ENCODE peak calls at places on chromosome 4, in ten cellular contexts. Q is heart left ventricle, B is OCI-LY7, M is IMR-90, U is breast epithelium, K is cardiac muscle cell, D is lung, O is left lung, J is uterus, L is neuronal stem cell. X is an unnamed sample.

GRCh38 chr4:122798101-122798500 is 28.5 kb upstream of the FGF2 start:
- DNase-seq in B (no peak), J (peak; percentile 52), M (peak; percentile 94), L (peak; percentile 11), K (peak; percentile 92), Q (peak; percentile 57), U (no peak), O (no peak), D (no peak), X (peak; percentile 23)

GRCh38 chr4:165096776-165097175 is 15.9 kb downstream of the TMEM192 start:
- DNase-seq in K (peak; percentile 49), B (peak; percentile 16), O (no peak), M (peak; percentile 44), D (no peak), Q (no peak), L (peak; percentile 11), U (no peak), J (no peak), X (no peak)

GRCh38 chr4:71296945-71297344 is 41.9 kb upstream of the SLC4A4 start:
- DNase-seq in B (no peak), M (no peak), K (peak; percentile 50), L (no peak), J (no peak), Q (no peak), U (no peak), O (no peak), D (no peak), X (no peak)

GRCh38 chr4:74367656-74368055 is 2.7 kb downstream of the EREG start:
- DNase-seq in B (no peak), J (no peak), M (no peak), L (no peak), U (no peak), Q (no peak), O (no peak), D (no peak), K (no peak), X (no peak)

GRCh38 chr4:176123710-176124407 is 58.2 kb downstream of the WDR17 start:
- DNase-seq in D (no peak), J (no peak), O (no peak), K (peak; percentile 20), L (peak; percentile 6), M (no peak), B (peak; percentile 25), U (no peak), Q (peak; percentile 25), X (no peak)

GRCh38 chr4:182201871-182202270 is 41.3 kb upstream of the TENM3 start:
- DNase-seq in K (no peak), M (peak; percentile 52), U (no peak), Q (no peak), D (no peak), B (no peak), J (no peak), O (no peak), L (no peak), X (no peak)

GRCh38 chr4:182533948-182534347 is 290.7 kb downstream of the TENM3 start:
- DNase-seq in O (no peak), Q (no peak), D (no peak), K (peak; percentile 6), U (no peak), B (no peak), M (peak; percentile 74), L (no peak), J (no peak), X (no peak)

GRCh38 chr4:44235897-44236296 is 212.7 kb downstream of the KCTD8 start:
- DNase-seq in Q (no peak), D (no peak), J (no peak), B (no peak), L (no peak), O (no peak), K (no peak), M (no peak), U (no peak), X (no peak)

GRCh38 chr4:109432676-109433075 is 939 bp upstream of the SEC24B start:
- DNase-seq in L (no peak), U (no peak), B (peak; percentile 11), Q (no peak), M (peak; percentile 77), O (no peak), D (no peak), J (no peak), K (peak; percentile 83), X (no peak)

GRCh38 chr4:150315175-150315574 is 236.9 kb downstream of the DCLK2 start:
- DNase-seq in Q (no peak), U (no peak), L (no peak), B (no peak), D (no peak), O (no peak), J (no peak), K (peak; percentile 39), M (no peak), X (no peak)

GRCh38 chr4:130025701-130026100 is 929.7 kb downstream of the C4orf33 start:
- DNase-seq in L (no peak), J (no peak), Q (no peak), B (no peak), D (no peak), K (no peak), M (no peak), O (no peak), U (no peak), X (no peak)

GRCh38 chr4:96483308-96484030 is 643.6 kb downstream of the PDHA2 start:
- DNase-seq in K (peak; percentile 1), U (no peak), L (no peak), Q (no peak), D (no peak), J (no peak), B (no peak), O (no peak), M (no peak), X (no peak)

GRCh38 chr4:158644341-158644740 is 27.3 kb downstream of the C4orf46 start:
- DNase-seq in Q (no peak), K (no peak), B (no peak), U (no peak), O (no peak), M (no peak), D (no peak), J (no peak), L (no peak), X (no peak)

GRCh38 chr4:37662861-37663390 is 23.2 kb downstream of the RELL1 start:
- DNase-seq in M (peak; percentile 13), J (no peak), O (no peak), Q (peak; percentile 55), U (no peak), L (no peak), D (no peak), K (no peak), B (no peak), X (no peak)

GRCh38 chr4:79141530-79141929 is 184.3 kb downstream of the NAA11 start:
- DNase-seq in B (no peak), O (peak; percentile 45), M (peak; percentile 1), J (no peak), D (no peak), K (peak; percentile 8), Q (no peak), L (peak; percentile 27), U (no peak), X (no peak)

GRCh38 chr4:169283114-169283509 is 12.4 kb upstream of the SH3RF1 start:
- DNase-seq in O (no peak), D (no peak), U (no peak), M (peak; percentile 92), Q (no peak), K (peak; percentile 82), B (no peak), J (no peak), L (no peak), X (no peak)

GRCh38 chr4:188767496-188767895 is 628.3 kb downstream of the TRIML1 start:
- DNase-seq in J (no peak), Q (no peak), O (no peak), L (no peak), B (no peak), M (peak; percentile 34), D (no peak), U (no peak), K (no peak), X (no peak)

GRCh38 chr4:110944501-110944900 is 321.6 kb upstream of the PITX2 start:
- DNase-seq in K (no peak), L (no peak), Q (no peak), J (no peak), M (peak; percentile 3), O (no peak), U (no peak), D (no peak), B (no peak), X (no peak)

DNA sequence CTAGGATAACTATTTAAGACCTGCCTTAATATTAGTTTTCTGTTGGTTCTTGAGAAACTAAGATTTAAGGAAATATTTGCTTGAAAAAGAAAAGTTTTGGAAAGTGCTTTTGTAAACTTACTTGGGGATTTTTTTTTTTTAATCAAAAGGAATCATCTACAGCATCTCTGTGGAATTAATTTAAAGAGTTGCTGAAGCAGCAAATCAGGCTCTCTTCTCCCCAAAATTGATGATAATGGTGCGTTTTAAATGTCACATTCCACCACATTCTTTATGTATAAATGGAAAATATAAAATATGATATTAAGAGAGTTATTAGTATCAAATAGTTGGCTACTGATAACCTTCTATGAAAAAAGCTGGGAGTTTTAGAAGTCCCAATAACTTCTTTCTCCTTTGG is 4.2 kb downstream of the KLF3 start:
- DNase-seq in M (no peak), D (no peak), B (no peak), Q (no peak), O (no peak), U (no peak), K (no peak), L (no peak), J (no peak), X (no peak)
- H3K27ac ChIP-seq in M (no peak overlapping the region), D (no peak overlapping the region), B (no peak overlapping the region), Q (peak overlapping the region; percentile 100), O (peak overlapping the region; percentile 99), U (no peak overlapping the region), K (no peak overlapping the region), L (no peak overlapping the region), J (peak overlapping the region; percentile 99), X (peak overlapping the region; percentile 98)

GRCh38 chr4:120066525-120067333 is at the start of gene MAD2L1:
- DNase-seq in B (peak; percentile 98), J (peak; percentile 98), K (peak; percentile 99), O (peak; percentile 100), L (peak; percentile 96), Q (peak; percentile 100), M (peak; percentile 98), U (peak; percentile 97), D (peak; percentile 98), X (peak; percentile 99)
- H3K4me1 ChIP-seq in B (peaks cover 60% of the 10 kb centered on the region), J (no peaks in the 10 kb centered on the region), K (peaks cover 32% of the 10 kb centered on the region), O (peaks cover 26% of the 10 kb centered on the region), L (peaks cover 6% of the 10 kb centered on the region), Q (peaks cover 10% of the 10 kb centered on the region), M (peaks cover 9% of the 10 kb centered on the region), U (no peaks in the 10 kb centered on the region), D (peaks cover 2% of the 10 kb centered on the region), X (peaks cover 36% of the 10 kb centered on the region)

GRCh38 chr4:65623509-65623908 is 46.8 kb downstream of the EPHA5 start:
- DNase-seq in O (no peak), K (peak; percentile 26), B (no peak), D (no peak), M (peak; percentile 67), J (no peak), U (no peak), L (no peak), Q (no peak), X (no peak)
- H3K27ac ChIP-seq in O (no peak overlapping the region), K (no peak overlapping the region), B (no peak overlapping the region), D (no peak overlapping the region), M (no peak overlapping the region), J (no peak overlapping the region), U (no peak overlapping the region), L (no peak overlapping the region), Q (no peak overlapping the region), X (no peak overlapping the region)

DNA sequence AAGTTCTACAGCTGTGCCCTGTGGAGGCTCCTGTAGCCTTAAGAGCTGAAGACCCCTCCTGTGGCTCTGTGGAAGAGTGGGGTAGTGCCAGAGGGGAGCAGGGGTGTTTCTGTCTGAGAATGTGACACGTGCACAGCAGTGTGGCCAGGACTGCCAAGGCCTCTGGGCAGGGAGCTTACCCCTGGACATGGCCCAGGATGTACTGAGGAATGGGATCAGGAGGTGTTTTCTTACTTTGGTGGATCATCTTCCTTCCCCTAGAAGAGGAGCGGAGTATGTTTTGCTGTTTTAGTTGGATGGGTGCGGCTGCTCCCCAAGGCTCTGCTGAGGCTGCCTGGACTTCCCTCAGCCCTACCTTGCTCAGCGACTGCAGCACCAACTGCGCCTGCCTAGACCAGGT is 342.6 kb downstream of the ARHGAP10 start:
- DNase-seq in M (no peak), O (no peak), B (no peak), U (no peak), Q (no peak), K (no peak), L (no peak), D (no peak), J (no peak), X (no peak)
- H3K4me1 ChIP-seq in M (peaks cover 2% of the 10 kb centered on the region), O (no peaks in the 10 kb centered on the region), B (no peaks in the 10 kb centered on the region), U (no peaks in the 10 kb centered on the region), Q (no peaks in the 10 kb centered on the region), K (no peaks in the 10 kb centered on the region), L (no peaks in the 10 kb centered on the region), D (no peaks in the 10 kb centered on the region), J (no peaks in the 10 kb centered on the region), X (peaks cover 55% of the 10 kb centered on the region)